ENCODE peak calls at places on chromosome 11, in nine cellular contexts. One of them, this sample, is unnamed.

GRCh38 chr11:27233654-27234042 is 129.4 kb downstream of the CCDC34 start:
- DNase-seq in CD4-positive, alpha-beta T cell: no peak
- DNase-seq in sigmoid colon: no peak
- DNase-seq in tibial artery: no peak
- DNase-seq in GM06990: no peak
- DNase-seq in dorsolateral prefrontal cortex: no peak
- DNase-seq in Peyer's patch: no peak
- DNase-seq in Caco-2: no peak
- DNase-seq in brain microvascular endothelial cell: no peak
- DNase-seq in this sample: no peak

GRCh38 chr11:72075109-72075508 is 5.2 kb downstream of the NUMA1 start:
- DNase-seq in CD4-positive, alpha-beta T cell: no peak
- DNase-seq in sigmoid colon: no peak
- DNase-seq in tibial artery: no peak
- DNase-seq in GM06990: no peak
- DNase-seq in dorsolateral prefrontal cortex: no peak
- DNase-seq in Peyer's patch: no peak
- DNase-seq in Caco-2: no peak
- DNase-seq in brain microvascular endothelial cell: no peak
- DNase-seq in this sample: no peak

GRCh38 chr11:86117706-86118050 is 48.8 kb upstream of the PICALM start:
- DNase-seq in CD4-positive, alpha-beta T cell: no peak
- DNase-seq in sigmoid colon: no peak
- DNase-seq in tibial artery: no peak
- DNase-seq in GM06990: no peak
- DNase-seq in dorsolateral prefrontal cortex: no peak
- DNase-seq in Peyer's patch: no peak
- DNase-seq in Caco-2: no peak
- DNase-seq in brain microvascular endothelial cell: no peak
- DNase-seq in this sample: no peak

GRCh38 chr11:57425565-57426438 is 1.1 kb downstream of the SLC43A3 start:
- DNase-seq in CD4-positive, alpha-beta T cell: no peak
- DNase-seq in sigmoid colon: peak; percentile 94
- DNase-seq in tibial artery: peak; percentile 91
- DNase-seq in GM06990: peak; percentile 33
- DNase-seq in dorsolateral prefrontal cortex: no peak
- DNase-seq in Peyer's patch: no peak
- DNase-seq in Caco-2: no peak
- DNase-seq in brain microvascular endothelial cell: no peak
- DNase-seq in this sample: no peak

GRCh38 chr11:15764948-15765347 is 591.4 kb downstream of the SOX6 start:
- DNase-seq in CD4-positive, alpha-beta T cell: no peak
- DNase-seq in sigmoid colon: no peak
- DNase-seq in tibial artery: no peak
- DNase-seq in GM06990: no peak
- DNase-seq in dorsolateral prefrontal cortex: no peak
- DNase-seq in Peyer's patch: no peak
- DNase-seq in Caco-2: peak; percentile 25
- DNase-seq in brain microvascular endothelial cell: no peak
- DNase-seq in this sample: no peak

GRCh38 chr11:80778432-80778831 is 1337.6 kb upstream of the TENM4 start:
- DNase-seq in CD4-positive, alpha-beta T cell: no peak
- DNase-seq in sigmoid colon: no peak
- DNase-seq in tibial artery: no peak
- DNase-seq in GM06990: peak; percentile 3
- DNase-seq in dorsolateral prefrontal cortex: no peak
- DNase-seq in Peyer's patch: no peak
- DNase-seq in Caco-2: no peak
- DNase-seq in brain microvascular endothelial cell: no peak
- DNase-seq in this sample: no peak

GRCh38 chr11:114377612-114378267 is 22.6 kb downstream of the C11orf71 start:
- DNase-seq in CD4-positive, alpha-beta T cell: no peak
- DNase-seq in sigmoid colon: no peak
- DNase-seq in tibial artery: no peak
- DNase-seq in GM06990: no peak
- DNase-seq in dorsolateral prefrontal cortex: peak; percentile 19
- DNase-seq in Peyer's patch: no peak
- DNase-seq in Caco-2: no peak
- DNase-seq in brain microvascular endothelial cell: peak; percentile 41
- DNase-seq in this sample: no peak

GRCh38 chr11:115980336-115980735 is 476.1 kb upstream of the CADM1 start:
- DNase-seq in CD4-positive, alpha-beta T cell: no peak
- DNase-seq in sigmoid colon: peak; percentile 74
- DNase-seq in tibial artery: no peak
- DNase-seq in GM06990: no peak
- DNase-seq in dorsolateral prefrontal cortex: no peak
- DNase-seq in Peyer's patch: no peak
- DNase-seq in Caco-2: no peak
- DNase-seq in brain microvascular endothelial cell: no peak
- DNase-seq in this sample: no peak

GRCh38 chr11:71979094-71979493 is 19.6 kb upstream of the IL18BP start:
- DNase-seq in CD4-positive, alpha-beta T cell: no peak
- DNase-seq in sigmoid colon: no peak
- DNase-seq in tibial artery: no peak
- DNase-seq in GM06990: no peak
- DNase-seq in dorsolateral prefrontal cortex: no peak
- DNase-seq in Peyer's patch: no peak
- DNase-seq in Caco-2: no peak
- DNase-seq in brain microvascular endothelial cell: no peak
- DNase-seq in this sample: no peak

GRCh38 chr11:862028-862703 is 19.5 kb downstream of the TSPAN4 start:
- DNase-seq in CD4-positive, alpha-beta T cell: no peak
- DNase-seq in sigmoid colon: no peak
- DNase-seq in tibial artery: no peak
- DNase-seq in GM06990: no peak
- DNase-seq in dorsolateral prefrontal cortex: no peak
- DNase-seq in Peyer's patch: no peak
- DNase-seq in Caco-2: no peak
- DNase-seq in brain microvascular endothelial cell: no peak
- DNase-seq in this sample: no peak

GRCh38 chr11:10540546-10540914 is 457 bp downstream of the RNF141 start:
- DNase-seq in CD4-positive, alpha-beta T cell: no peak
- DNase-seq in sigmoid colon: peak; percentile 75
- DNase-seq in tibial artery: no peak
- DNase-seq in GM06990: no peak
- DNase-seq in dorsolateral prefrontal cortex: peak; percentile 48
- DNase-seq in Peyer's patch: peak; percentile 50
- DNase-seq in Caco-2: peak; percentile 68
- DNase-seq in brain microvascular endothelial cell: peak; percentile 13
- DNase-seq in this sample: no peak

GRCh38 chr11:61791737-61792309 is 576 bp downstream of the TMEM258 start:
- DNase-seq in CD4-positive, alpha-beta T cell: no peak
- DNase-seq in sigmoid colon: peak; percentile 90
- DNase-seq in tibial artery: peak; percentile 77
- DNase-seq in GM06990: no peak
- DNase-seq in dorsolateral prefrontal cortex: peak; percentile 95
- DNase-seq in Peyer's patch: peak; percentile 35
- DNase-seq in Caco-2: peak; percentile 75
- DNase-seq in brain microvascular endothelial cell: peak; percentile 96
- DNase-seq in this sample: peak; percentile 53

GRCh38 chr11:66720223-66720898 is 8.7 kb downstream of the SPTBN2 start:
- DNase-seq in CD4-positive, alpha-beta T cell: no peak
- DNase-seq in sigmoid colon: no peak
- DNase-seq in tibial artery: no peak
- DNase-seq in GM06990: no peak
- DNase-seq in dorsolateral prefrontal cortex: peak; percentile 75
- DNase-seq in Peyer's patch: no peak
- DNase-seq in Caco-2: peak; percentile 34
- DNase-seq in brain microvascular endothelial cell: peak; percentile 47
- DNase-seq in this sample: peak; percentile 86

GRCh38 chr11:19628018-19628417 is 84.6 kb upstream of the NAV2 start:
- DNase-seq in CD4-positive, alpha-beta T cell: no peak
- DNase-seq in sigmoid colon: peak; percentile 97
- DNase-seq in tibial artery: peak; percentile 97
- DNase-seq in GM06990: no peak
- DNase-seq in dorsolateral prefrontal cortex: no peak
- DNase-seq in Peyer's patch: no peak
- DNase-seq in Caco-2: no peak
- DNase-seq in brain microvascular endothelial cell: peak; percentile 22
- DNase-seq in this sample: no peak

GRCh38 chr11:64545605-64546004 is 45.4 kb upstream of the SLC22A12 start:
- DNase-seq in CD4-positive, alpha-beta T cell: no peak
- DNase-seq in sigmoid colon: no peak
- DNase-seq in tibial artery: no peak
- DNase-seq in GM06990: no peak
- DNase-seq in dorsolateral prefrontal cortex: no peak
- DNase-seq in Peyer's patch: no peak
- DNase-seq in Caco-2: no peak
- DNase-seq in brain microvascular endothelial cell: peak; percentile 86
- DNase-seq in this sample: no peak

GRCh38 chr11:35035894-35036408 is 103.0 kb upstream of the CD44 start:
- DNase-seq in CD4-positive, alpha-beta T cell: no peak
- DNase-seq in sigmoid colon: no peak
- DNase-seq in tibial artery: no peak
- DNase-seq in GM06990: peak; percentile 59
- DNase-seq in dorsolateral prefrontal cortex: no peak
- DNase-seq in Peyer's patch: no peak
- DNase-seq in Caco-2: no peak
- DNase-seq in brain microvascular endothelial cell: peak; percentile 98
- DNase-seq in this sample: peak; percentile 61

GRCh38 chr11:65207918-65208784 is 26.4 kb downstream of the CAPN1 start:
- DNase-seq in CD4-positive, alpha-beta T cell: no peak
- DNase-seq in sigmoid colon: no peak
- DNase-seq in tibial artery: no peak
- DNase-seq in GM06990: no peak
- DNase-seq in dorsolateral prefrontal cortex: no peak
- DNase-seq in Peyer's patch: no peak
- DNase-seq in Caco-2: no peak
- DNase-seq in brain microvascular endothelial cell: no peak
- DNase-seq in this sample: no peak

GRCh38 chr11:9506489-9507343 is 45.9 kb downstream of the ZNF143 start:
- DNase-seq in CD4-positive, alpha-beta T cell: peak; percentile 62
- DNase-seq in sigmoid colon: peak; percentile 80
- DNase-seq in tibial artery: peak; percentile 77
- DNase-seq in GM06990: peak; percentile 33
- DNase-seq in dorsolateral prefrontal cortex: peak; percentile 80
- DNase-seq in Peyer's patch: peak; percentile 73
- DNase-seq in Caco-2: peak; percentile 86
- DNase-seq in brain microvascular endothelial cell: peak; percentile 66
- DNase-seq in this sample: peak; percentile 38

GRCh38 chr11:45371251-45371749 is 85.2 kb upstream of the SYT13 start:
- DNase-seq in CD4-positive, alpha-beta T cell: peak; percentile 38
- DNase-seq in sigmoid colon: no peak
- DNase-seq in tibial artery: peak; percentile 77
- DNase-seq in GM06990: peak; percentile 19
- DNase-seq in dorsolateral prefrontal cortex: peak; percentile 87
- DNase-seq in Peyer's patch: peak; percentile 28
- DNase-seq in Caco-2: peak; percentile 79
- DNase-seq in brain microvascular endothelial cell: peak; percentile 51
- DNase-seq in this sample: no peak

GRCh38 chr11:17076517-17077239 is 789 bp downstream of the RPS13 start:
- DNase-seq in CD4-positive, alpha-beta T cell: no peak
- DNase-seq in sigmoid colon: no peak
- DNase-seq in tibial artery: no peak
- DNase-seq in GM06990: no peak
- DNase-seq in dorsolateral prefrontal cortex: no peak
- DNase-seq in Peyer's patch: no peak
- DNase-seq in Caco-2: no peak
- DNase-seq in brain microvascular endothelial cell: no peak
- DNase-seq in this sample: no peak

GRCh38 chr11:12540913-12541587 is 133.2 kb upstream of the TEAD1 start:
- DNase-seq in CD4-positive, alpha-beta T cell: no peak
- DNase-seq in sigmoid colon: peak; percentile 83
- DNase-seq in tibial artery: peak; percentile 69
- DNase-seq in GM06990: no peak
- DNase-seq in dorsolateral prefrontal cortex: no peak
- DNase-seq in Peyer's patch: no peak
- DNase-seq in Caco-2: peak; percentile 37
- DNase-seq in brain microvascular endothelial cell: peak; percentile 77
- DNase-seq in this sample: peak; percentile 38
- TF ChIP-seq CTCF in CD4-positive, alpha-beta T cell: no peak
- TF ChIP-seq CTCF in sigmoid colon: peak; percentile 19
- TF ChIP-seq CTCF in tibial artery: no peak
- TF ChIP-seq CTCF in GM06990: no peak
- TF ChIP-seq CTCF in dorsolateral prefrontal cortex: no peak
- TF ChIP-seq CTCF in Peyer's patch: no peak
- TF ChIP-seq CTCF in Caco-2: no peak
- TF ChIP-seq CTCF in brain microvascular endothelial cell: peak; percentile 69
- TF ChIP-seq CTCF in this sample: no peak

GRCh38 chr11:70247710-70248072 is 22.8 kb upstream of the PPFIA1 start:
- DNase-seq in CD4-positive, alpha-beta T cell: no peak
- DNase-seq in sigmoid colon: no peak
- DNase-seq in tibial artery: no peak
- DNase-seq in GM06990: no peak
- DNase-seq in dorsolateral prefrontal cortex: no peak
- DNase-seq in Peyer's patch: no peak
- DNase-seq in Caco-2: no peak
- DNase-seq in brain microvascular endothelial cell: no peak
- DNase-seq in this sample: no peak
- H3K27me3 ChIP-seq in CD4-positive, alpha-beta T cell: no peaks in the 10 kb centered on the region
- H3K27me3 ChIP-seq in sigmoid colon: no peaks in the 10 kb centered on the region
- H3K27me3 ChIP-seq in tibial artery: no peaks in the 10 kb centered on the region
- H3K27me3 ChIP-seq in GM06990: no peaks in the 10 kb centered on the region
- H3K27me3 ChIP-seq in dorsolateral prefrontal cortex: no peaks in the 10 kb centered on the region
- H3K27me3 ChIP-seq in Peyer's patch: no peaks in the 10 kb centered on the region
- H3K27me3 ChIP-seq in Caco-2: no peaks in the 10 kb centered on the region
- H3K27me3 ChIP-seq in brain microvascular endothelial cell: no peaks in the 10 kb centered on the region
- H3K27me3 ChIP-seq in this sample: no peaks in the 10 kb centered on the region

GRCh38 chr11:13781153-13781552 is 112.7 kb downstream of the FAR1 start:
- DNase-seq in CD4-positive, alpha-beta T cell: no peak
- DNase-seq in sigmoid colon: no peak
- DNase-seq in tibial artery: no peak
- DNase-seq in GM06990: no peak
- DNase-seq in dorsolateral prefrontal cortex: no peak
- DNase-seq in Peyer's patch: no peak
- DNase-seq in Caco-2: no peak
- DNase-seq in brain microvascular endothelial cell: no peak
- DNase-seq in this sample: no peak
- TF ChIP-seq CTCF in CD4-positive, alpha-beta T cell: no peak
- TF ChIP-seq CTCF in sigmoid colon: no peak
- TF ChIP-seq CTCF in tibial artery: no peak
- TF ChIP-seq CTCF in GM06990: no peak
- TF ChIP-seq CTCF in dorsolateral prefrontal cortex: no peak
- TF ChIP-seq CTCF in Peyer's patch: no peak
- TF ChIP-seq CTCF in Caco-2: no peak
- TF ChIP-seq CTCF in brain microvascular endothelial cell: no peak
- TF ChIP-seq CTCF in this sample: no peak

DNA sequence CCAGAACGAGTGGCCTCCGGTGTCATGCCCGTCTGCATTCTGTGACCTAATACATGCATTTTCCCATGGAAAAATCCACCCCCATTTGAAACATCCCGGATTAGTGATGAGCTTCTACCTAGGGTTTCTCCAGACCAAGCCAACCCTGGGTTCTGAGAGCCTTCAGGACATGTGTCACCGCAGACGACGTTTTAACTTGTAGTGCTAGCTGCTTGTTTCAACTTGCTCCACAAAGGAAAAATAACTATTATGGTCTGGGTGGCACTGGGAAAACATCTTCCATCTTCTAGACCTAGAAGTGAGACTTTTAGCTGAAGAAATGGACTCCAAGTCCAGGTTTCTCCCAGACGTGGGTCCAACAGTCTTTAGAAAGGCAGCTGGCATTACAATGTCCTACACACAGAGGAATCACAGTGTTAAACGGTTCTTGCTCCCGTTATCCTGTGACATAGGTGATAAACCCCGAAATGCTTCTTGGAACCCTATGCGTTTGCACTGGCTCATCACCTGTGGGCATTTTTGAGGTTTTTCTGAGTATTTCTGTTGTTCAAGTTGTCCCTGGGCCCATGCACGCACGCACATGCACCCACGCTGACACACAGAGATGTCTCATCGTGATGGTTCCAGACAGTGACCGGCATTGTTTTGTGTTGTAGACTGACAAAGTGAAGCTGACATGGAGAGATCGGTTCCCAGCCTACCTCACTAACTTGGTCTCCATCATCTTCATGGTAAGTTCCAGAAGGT is 46.6 kb upstream of the FADD start:
- DNase-seq in CD4-positive, alpha-beta T cell: no peak
- DNase-seq in sigmoid colon: no peak
- DNase-seq in tibial artery: no peak
- DNase-seq in GM06990: no peak
- DNase-seq in dorsolateral prefrontal cortex: no peak
- DNase-seq in Peyer's patch: no peak
- DNase-seq in Caco-2: no peak
- DNase-seq in brain microvascular endothelial cell: no peak
- DNase-seq in this sample: no peak
- H3K27me3 ChIP-seq in CD4-positive, alpha-beta T cell: no peaks in the 10 kb centered on the region
- H3K27me3 ChIP-seq in sigmoid colon: no peaks in the 10 kb centered on the region
- H3K27me3 ChIP-seq in tibial artery: no peaks in the 10 kb centered on the region
- H3K27me3 ChIP-seq in GM06990: no peaks in the 10 kb centered on the region
- H3K27me3 ChIP-seq in dorsolateral prefrontal cortex: no peaks in the 10 kb centered on the region
- H3K27me3 ChIP-seq in Peyer's patch: no peaks in the 10 kb centered on the region
- H3K27me3 ChIP-seq in Caco-2: no peaks in the 10 kb centered on the region
- H3K27me3 ChIP-seq in brain microvascular endothelial cell: no peaks in the 10 kb centered on the region
- H3K27me3 ChIP-seq in this sample: peaks cover 14% of the 10 kb centered on the region

This sample was measured in kidney epithelial cell.